ENCODE peak calls at places on chromosomes 5 and 9, in eight cellular contexts. One of them, this sample, is unnamed.

GRCh38 chr9:137276757-137277328 is 683 bp upstream of the TOR4A start:
- DNase-seq in AG09309: no peak
- DNase-seq in BJ: no peak
- DNase-seq in AG10803: peak
- DNase-seq in OCI-LY7: peak
- DNase-seq in Peyer's patch: peak
- DNase-seq in PC-9: peak
- DNase-seq in cardiac fibroblast: peak
- DNase-seq in this sample: no peak

GRCh38 chr5:115068239-115069086 is 101.2 kb downstream of the TRIM36 start:
- DNase-seq in AG09309: no peak
- DNase-seq in BJ: no peak
- DNase-seq in AG10803: peak
- DNase-seq in OCI-LY7: no peak
- DNase-seq in Peyer's patch: no peak
- DNase-seq in PC-9: no peak
- DNase-seq in cardiac fibroblast: peak
- DNase-seq in this sample: no peak

GRCh38 chr9:5608298-5609254 is 20.3 kb upstream of the RIC1 start:
- DNase-seq in AG09309: no peak
- DNase-seq in BJ: no peak
- DNase-seq in AG10803: no peak
- DNase-seq in OCI-LY7: peak
- DNase-seq in Peyer's patch: no peak
- DNase-seq in PC-9: no peak
- DNase-seq in cardiac fibroblast: peak
- DNase-seq in this sample: no peak

GRCh38 chr5:122999947-123000563 is 36.5 kb downstream of the PPIC start:
- DNase-seq in AG09309: no peak
- DNase-seq in BJ: no peak
- DNase-seq in AG10803: peak
- DNase-seq in OCI-LY7: peak
- DNase-seq in Peyer's patch: no peak
- DNase-seq in PC-9: no peak
- DNase-seq in cardiac fibroblast: peak
- DNase-seq in this sample: peak

GRCh38 chr9:70411141-70411929 is 3.1 kb downstream of the KLF9 start:
- DNase-seq in AG09309: no peak
- DNase-seq in BJ: no peak
- DNase-seq in AG10803: peak
- DNase-seq in OCI-LY7: no peak
- DNase-seq in Peyer's patch: peak
- DNase-seq in PC-9: peak
- DNase-seq in cardiac fibroblast: peak
- DNase-seq in this sample: peak

GRCh38 chr9:116039893-116040292 is 113.7 kb upstream of the PAPPA start:
- DNase-seq in AG09309: no peak
- DNase-seq in BJ: no peak
- DNase-seq in AG10803: no peak
- DNase-seq in OCI-LY7: no peak
- DNase-seq in Peyer's patch: no peak
- DNase-seq in PC-9: no peak
- DNase-seq in cardiac fibroblast: no peak
- DNase-seq in this sample: no peak

GRCh38 chr5:83343345-83343744 is 128.2 kb upstream of the VCAN start:
- DNase-seq in AG09309: no peak
- DNase-seq in BJ: no peak
- DNase-seq in AG10803: no peak
- DNase-seq in OCI-LY7: no peak
- DNase-seq in Peyer's patch: no peak
- DNase-seq in PC-9: no peak
- DNase-seq in cardiac fibroblast: no peak
- DNase-seq in this sample: no peak

GRCh38 chr5:108381034-108381954 is 604 bp downstream of the FBXL17 start:
- DNase-seq in AG09309: no peak
- DNase-seq in BJ: no peak
- DNase-seq in AG10803: peak
- DNase-seq in OCI-LY7: peak
- DNase-seq in Peyer's patch: peak
- DNase-seq in PC-9: peak
- DNase-seq in cardiac fibroblast: peak
- DNase-seq in this sample: no peak

GRCh38 chr9:22389271-22389670 is 57.4 kb upstream of the DMRTA1 start:
- DNase-seq in AG09309: no peak
- DNase-seq in BJ: no peak
- DNase-seq in AG10803: no peak
- DNase-seq in OCI-LY7: no peak
- DNase-seq in Peyer's patch: no peak
- DNase-seq in PC-9: no peak
- DNase-seq in cardiac fibroblast: no peak
- DNase-seq in this sample: no peak

GRCh38 chr5:172525633-172526360 is 71.5 kb upstream of the SH3PXD2B start:
- DNase-seq in AG09309: no peak
- DNase-seq in BJ: no peak
- DNase-seq in AG10803: no peak
- DNase-seq in OCI-LY7: no peak
- DNase-seq in Peyer's patch: no peak
- DNase-seq in PC-9: no peak
- DNase-seq in cardiac fibroblast: no peak
- DNase-seq in this sample: no peak

GRCh38 chr9:23851024-23851629 is 25.1 kb upstream of the ELAVL2 start:
- DNase-seq in AG09309: no peak
- DNase-seq in BJ: no peak
- DNase-seq in AG10803: no peak
- DNase-seq in OCI-LY7: no peak
- DNase-seq in Peyer's patch: no peak
- DNase-seq in PC-9: no peak
- DNase-seq in cardiac fibroblast: no peak
- DNase-seq in this sample: no peak

GRCh38 chr9:79185866-79186265 is 385.9 kb upstream of the TLE4 start:
- DNase-seq in AG09309: peak
- DNase-seq in BJ: no peak
- DNase-seq in AG10803: peak
- DNase-seq in OCI-LY7: no peak
- DNase-seq in Peyer's patch: no peak
- DNase-seq in PC-9: no peak
- DNase-seq in cardiac fibroblast: peak
- DNase-seq in this sample: peak

GRCh38 chr5:128586848-128587247 is 48.8 kb upstream of the FBN2 start:
- DNase-seq in AG09309: no peak
- DNase-seq in BJ: no peak
- DNase-seq in AG10803: no peak
- DNase-seq in OCI-LY7: no peak
- DNase-seq in Peyer's patch: no peak
- DNase-seq in PC-9: no peak
- DNase-seq in cardiac fibroblast: no peak
- DNase-seq in this sample: no peak

GRCh38 chr5:78591972-78592700 is 56.4 kb downstream of the LHFPL2 start:
- DNase-seq in AG09309: no peak
- DNase-seq in BJ: no peak
- DNase-seq in AG10803: no peak
- DNase-seq in OCI-LY7: no peak
- DNase-seq in Peyer's patch: no peak
- DNase-seq in PC-9: no peak
- DNase-seq in cardiac fibroblast: peak
- DNase-seq in this sample: no peak
- H3K4me3 ChIP-seq in AG09309: no peak
- H3K4me3 ChIP-seq in BJ: no peak
- H3K4me3 ChIP-seq in AG10803: no peak
- H3K4me3 ChIP-seq in OCI-LY7: no peak
- H3K4me3 ChIP-seq in Peyer's patch: no peak
- H3K4me3 ChIP-seq in PC-9: no peak
- H3K4me3 ChIP-seq in cardiac fibroblast: no peak
- H3K4me3 ChIP-seq in this sample: no peak

DNA sequence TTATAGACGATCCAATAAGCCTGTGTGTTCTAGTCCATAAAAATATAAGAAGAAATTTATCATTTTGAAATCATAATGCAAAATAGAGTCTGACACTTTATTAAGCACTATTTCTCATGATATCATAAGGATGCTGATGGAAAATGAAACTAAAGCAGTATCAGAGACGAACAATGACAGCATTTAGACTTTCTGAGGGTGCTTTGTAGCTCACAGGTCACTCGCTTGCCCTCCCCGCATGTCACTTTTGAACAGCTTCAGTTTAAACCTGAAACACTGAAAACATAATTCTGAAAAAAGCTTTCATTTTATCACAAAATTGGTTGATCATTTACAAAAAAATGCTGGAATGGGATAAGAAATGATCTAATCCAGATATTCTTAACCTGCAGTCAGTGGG is 247.1 kb downstream of the EBF1 start:
- DNase-seq in AG09309: no peak
- DNase-seq in BJ: no peak
- DNase-seq in AG10803: no peak
- DNase-seq in OCI-LY7: no peak
- DNase-seq in Peyer's patch: no peak
- DNase-seq in PC-9: no peak
- DNase-seq in cardiac fibroblast: no peak
- DNase-seq in this sample: no peak
- H3K4me3 ChIP-seq in AG09309: no peak
- H3K4me3 ChIP-seq in BJ: no peak
- H3K4me3 ChIP-seq in AG10803: no peak
- H3K4me3 ChIP-seq in OCI-LY7: no peak
- H3K4me3 ChIP-seq in Peyer's patch: no peak
- H3K4me3 ChIP-seq in PC-9: no peak
- H3K4me3 ChIP-seq in cardiac fibroblast: no peak
- H3K4me3 ChIP-seq in this sample: no peak

DNA sequence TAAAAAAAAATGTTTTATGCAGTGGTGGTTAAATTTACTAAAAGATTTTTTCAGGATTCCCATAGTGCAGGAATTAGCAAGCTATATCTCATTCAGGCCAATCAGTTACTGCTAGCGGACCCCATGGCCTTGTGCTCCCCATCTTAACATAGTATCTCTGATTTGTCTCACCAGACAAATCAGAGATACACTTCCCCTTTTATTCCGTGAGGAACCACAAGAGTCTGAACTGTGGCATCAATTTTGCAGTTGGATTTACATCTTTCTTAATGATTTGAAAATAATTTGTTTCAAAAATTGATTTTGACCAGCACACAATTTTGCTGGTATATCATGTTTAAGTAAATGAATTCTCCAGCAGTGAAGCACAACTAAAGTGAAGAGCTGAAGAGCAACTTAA is 17.9 kb downstream of the ITGA1 start:
- DNase-seq in AG09309: no peak
- DNase-seq in BJ: no peak
- DNase-seq in AG10803: no peak
- DNase-seq in OCI-LY7: no peak
- DNase-seq in Peyer's patch: no peak
- DNase-seq in PC-9: no peak
- DNase-seq in cardiac fibroblast: no peak
- DNase-seq in this sample: no peak
- H3K4me3 ChIP-seq in AG09309: no peak
- H3K4me3 ChIP-seq in BJ: no peak
- H3K4me3 ChIP-seq in AG10803: no peak
- H3K4me3 ChIP-seq in OCI-LY7: no peak
- H3K4me3 ChIP-seq in Peyer's patch: no peak
- H3K4me3 ChIP-seq in PC-9: no peak
- H3K4me3 ChIP-seq in cardiac fibroblast: no peak
- H3K4me3 ChIP-seq in this sample: no peak

GRCh38 chr5:27472000-27472763 is 433.8 kb upstream of the CDH9 start:
- DNase-seq in AG09309: peak
- DNase-seq in BJ: peak
- DNase-seq in AG10803: peak
- DNase-seq in OCI-LY7: no peak
- DNase-seq in Peyer's patch: no peak
- DNase-seq in PC-9: peak
- DNase-seq in cardiac fibroblast: peak
- DNase-seq in this sample: peak
- H3K4me3 ChIP-seq in AG09309: peak
- H3K4me3 ChIP-seq in BJ: peak
- H3K4me3 ChIP-seq in AG10803: peak
- H3K4me3 ChIP-seq in OCI-LY7: no peak
- H3K4me3 ChIP-seq in Peyer's patch: no peak
- H3K4me3 ChIP-seq in PC-9: no peak
- H3K4me3 ChIP-seq in cardiac fibroblast: no peak
- H3K4me3 ChIP-seq in this sample: peak

GRCh38 chr9:99167120-99167519 is 54.6 kb downstream of the ALG2 start:
- DNase-seq in AG09309: no peak
- DNase-seq in BJ: no peak
- DNase-seq in AG10803: no peak
- DNase-seq in OCI-LY7: no peak
- DNase-seq in Peyer's patch: no peak
- DNase-seq in PC-9: no peak
- DNase-seq in cardiac fibroblast: no peak
- DNase-seq in this sample: no peak
- H3K4me3 ChIP-seq in AG09309: no peak
- H3K4me3 ChIP-seq in BJ: no peak
- H3K4me3 ChIP-seq in AG10803: no peak
- H3K4me3 ChIP-seq in OCI-LY7: no peak
- H3K4me3 ChIP-seq in Peyer's patch: no peak
- H3K4me3 ChIP-seq in PC-9: no peak
- H3K4me3 ChIP-seq in cardiac fibroblast: no peak
- H3K4me3 ChIP-seq in this sample: no peak